ENCODE peak calls at places on chromosome X, in seven cellular contexts. C is Caco-2; F is body of pancreas; H is sciatic nerve; D is central memory CD4-positive, alpha-beta T cell; R is substantia nigra; G is GM04504. W is an unnamed sample.

GRCh38 chrX:102154218-102154860 is 1.4 kb downstream of the BEX5 start:
- DNase-seq in D (peak; percentile 7), H (no peak), C (no peak), F (no peak), R (peak; percentile 48), G (no peak), W (peak; percentile 7)

GRCh38 chrX:132206259-132206658 is 13.0 kb downstream of the RAP2C start:
- DNase-seq in F (no peak), C (no peak), R (no peak), H (no peak), G (no peak), D (no peak), W (no peak)

GRCh38 chrX:68428431-68428830 is 4.9 kb downstream of the OPHN1 start:
- DNase-seq in R (no peak), F (no peak), G (no peak), H (no peak), D (no peak), C (no peak), W (no peak)

GRCh38 chrX:143940119-143940518 is 56.2 kb downstream of the UBE2NL start:
- DNase-seq in D (no peak), C (no peak), G (no peak), R (no peak), H (no peak), F (no peak), W (no peak)

GRCh38 chrX:18098704-18099103 is 122.0 kb downstream of the BEND2 start:
- DNase-seq in C (no peak), D (no peak), H (no peak), G (no peak), R (peak; percentile 2), F (no peak), W (no peak)

GRCh38 chrX:80550722-80551121 is 130.5 kb downstream of the TENT5D start:
- DNase-seq in C (peak; percentile 6), R (no peak), H (no peak), D (no peak), F (no peak), G (no peak), W (no peak)

GRCh38 chrX:80431502-80431832 is 11.2 kb downstream of the TENT5D start:
- DNase-seq in H (no peak), C (no peak), F (no peak), R (no peak), G (no peak), D (no peak), W (no peak)

GRCh38 chrX:49227726-49228125 is 5.4 kb downstream of the CACNA1F start:
- DNase-seq in F (no peak), C (no peak), G (no peak), D (no peak), R (no peak), H (no peak), W (no peak)

GRCh38 chrX:132592880-132593279 is 104.0 kb upstream of the MBNL3 start:
- DNase-seq in D (no peak), G (no peak), R (no peak), C (peak; percentile 23), F (peak; percentile 8), H (no peak), W (no peak)

GRCh38 chrX:32572644-32573043 is 638.7 kb downstream of the DMD start:
- DNase-seq in D (no peak), R (no peak), F (no peak), H (no peak), C (no peak), G (no peak), W (no peak)

GRCh38 chrX:118513120-118513899 is 17.7 kb downstream of the DOCK11 start:
- DNase-seq in R (no peak), H (no peak), C (no peak), F (no peak), G (no peak), D (no peak), W (no peak)

GRCh38 chrX:45689971-45690370 is 489.3 kb upstream of the DIPK2B start:
- DNase-seq in F (no peak), D (no peak), R (no peak), C (no peak), G (no peak), H (no peak), W (no peak)

GRCh38 chrX:74506310-74507115 is 85.2 kb downstream of the SLC16A2 start:
- DNase-seq in R (no peak), H (no peak), F (no peak), G (no peak), C (no peak), D (no peak), W (no peak)

GRCh38 chrX:129574214-129574613 is 34.2 kb downstream of the OCRL start:
- DNase-seq in H (no peak), D (no peak), C (no peak), R (no peak), F (no peak), G (no peak), W (no peak)

GRCh38 chrX:35919536-35920309 is at the start of gene CFAP47:
- DNase-seq in G (no peak), C (no peak), D (no peak), H (no peak), R (peak; percentile 9), F (peak; percentile 78), W (no peak)

GRCh38 chrX:153597351-153597750 is 1.6 kb downstream of the CCNQ start:
- DNase-seq in D (no peak), R (no peak), F (no peak), C (no peak), H (no peak), G (no peak), W (no peak)

GRCh38 chrX:122817321-122817720 is 366.8 kb upstream of the GRIA3 start:
- DNase-seq in R (no peak), F (no peak), D (no peak), H (no peak), G (no peak), C (no peak), W (no peak)

GRCh38 chrX:129690435-129690834 is 35.7 kb upstream of the APLN start:
- DNase-seq in G (no peak), C (no peak), D (no peak), H (no peak), R (no peak), F (no peak), W (no peak)

GRCh38 chrX:38437093-38437492 is 84.7 kb downstream of the OTC start:
- DNase-seq in F (no peak), D (no peak), H (no peak), R (no peak), C (no peak), G (no peak), W (no peak)

GRCh38 chrX:74925210-74926088 is at the start of gene NEXMIF:
- DNase-seq in D (peak; percentile 8), H (peak; percentile 53), F (peak; percentile 30), G (no peak), R (peak; percentile 32), C (peak; percentile 57), W (peak; percentile 17)

GRCh38 chrX:8237718-8238117 is 66.7 kb upstream of the VCX2 start:
- DNase-seq in G (no peak), H (no peak), F (no peak), D (no peak), C (no peak), R (no peak), W (no peak)

GRCh38 chrX:5724123-5724522 is 504.5 kb downstream of the NLGN4X start:
- DNase-seq in D (no peak), C (no peak), F (no peak), R (no peak), G (no peak), H (no peak), W (no peak)

GRCh38 chrX:58025979-58026378 is 115.7 kb upstream of the ZXDA start:
- DNase-seq in F (peak; percentile 23), D (peak; percentile 30), G (peak; percentile 8), C (peak; percentile 14), H (no peak), R (peak; percentile 3), W (peak; percentile 8)

GRCh38 chrX:115911967-115912366 is 258.6 kb upstream of the AGTR2 start:
- DNase-seq in C (no peak), G (no peak), D (no peak), F (no peak), R (no peak), H (no peak), W (no peak)

GRCh38 chrX:134792077-134792476 is 133.8 kb upstream of the PLAC1 start:
- DNase-seq in G (no peak), H (no peak), R (no peak), F (no peak), D (no peak), C (no peak), W (no peak)

GRCh38 chrX:93420090-93420489 is 253.3 kb downstream of the NAP1L3 start:
- DNase-seq in H (no peak), R (no peak), F (no peak), G (no peak), C (no peak), D (no peak), W (no peak)

GRCh38 chrX:155997436-155997835 is at the start of gene IL9R:
- DNase-seq in D (peak; percentile 33), F (no peak), C (no peak), R (no peak), G (no peak), H (no peak), W (peak; percentile 25)

GRCh38 chrX:25343060-25343459 is 327.3 kb upstream of the ARX start:
- DNase-seq in H (no peak), R (no peak), F (no peak), D (no peak), C (no peak), G (no peak), W (no peak)

W was measured in T-cell.